ENCODE peak calls at places on chromosomes 5 and 9, in seven cellular contexts. One of them, this sample, is unnamed.

GRCh38 chr9:78325343-78325742 is 28.4 kb downstream of the PSAT1 start:
- DNase-seq in fibroblast of lung: peak; percentile 55
- DNase-seq in H4: no peak
- DNase-seq in T1000: no peak
- DNase-seq in cardiac fibroblast: peak; percentile 76
- DNase-seq in skeletal muscle cell: peak; percentile 47
- DNase-seq in mesothelial cell of epicardium: peak; percentile 43
- DNase-seq in this sample: peak; percentile 63

GRCh38 chr9:86856259-86856658 is 91.0 kb downstream of the GAS1 start:
- DNase-seq in fibroblast of lung: no peak
- DNase-seq in H4: no peak
- DNase-seq in T1000: no peak
- DNase-seq in cardiac fibroblast: no peak
- DNase-seq in skeletal muscle cell: no peak
- DNase-seq in mesothelial cell of epicardium: no peak
- DNase-seq in this sample: no peak

GRCh38 chr9:13020141-13020540 is 245.3 kb downstream of the LURAP1L start:
- DNase-seq in fibroblast of lung: no peak
- DNase-seq in H4: no peak
- DNase-seq in T1000: no peak
- DNase-seq in cardiac fibroblast: peak; percentile 40
- DNase-seq in skeletal muscle cell: no peak
- DNase-seq in mesothelial cell of epicardium: no peak
- DNase-seq in this sample: no peak

GRCh38 chr9:107422189-107422802 is 67.3 kb downstream of the KLF4 start:
- DNase-seq in fibroblast of lung: peak; percentile 45
- DNase-seq in H4: peak; percentile 83
- DNase-seq in T1000: no peak
- DNase-seq in cardiac fibroblast: peak; percentile 81
- DNase-seq in skeletal muscle cell: peak; percentile 16
- DNase-seq in mesothelial cell of epicardium: peak; percentile 70
- DNase-seq in this sample: peak; percentile 87

GRCh38 chr9:706606-707451 is 134.7 kb upstream of the DMRT1 start:
- DNase-seq in fibroblast of lung: peak; percentile 79
- DNase-seq in H4: peak; percentile 33
- DNase-seq in T1000: no peak
- DNase-seq in cardiac fibroblast: peak; percentile 82
- DNase-seq in skeletal muscle cell: peak; percentile 34
- DNase-seq in mesothelial cell of epicardium: peak; percentile 70
- DNase-seq in this sample: peak; percentile 86

GRCh38 chr5:67306997-67307580 is 110.5 kb upstream of the CD180 start:
- DNase-seq in fibroblast of lung: peak; percentile 57
- DNase-seq in H4: no peak
- DNase-seq in T1000: no peak
- DNase-seq in cardiac fibroblast: peak; percentile 55
- DNase-seq in skeletal muscle cell: no peak
- DNase-seq in mesothelial cell of epicardium: no peak
- DNase-seq in this sample: no peak

GRCh38 chr9:138076650-138077009 is 199.0 kb downstream of the CACNA1B start:
- DNase-seq in fibroblast of lung: no peak
- DNase-seq in H4: no peak
- DNase-seq in T1000: no peak
- DNase-seq in cardiac fibroblast: no peak
- DNase-seq in skeletal muscle cell: no peak
- DNase-seq in mesothelial cell of epicardium: no peak
- DNase-seq in this sample: no peak

GRCh38 chr5:170248172-170248571 is 15.4 kb downstream of the C5orf58 start:
- DNase-seq in fibroblast of lung: no peak
- DNase-seq in H4: no peak
- DNase-seq in T1000: no peak
- DNase-seq in cardiac fibroblast: no peak
- DNase-seq in skeletal muscle cell: no peak
- DNase-seq in mesothelial cell of epicardium: no peak
- DNase-seq in this sample: no peak

GRCh38 chr5:151596839-151597539 is 5.9 kb upstream of the FAT2 start:
- DNase-seq in fibroblast of lung: peak; percentile 35
- DNase-seq in H4: no peak
- DNase-seq in T1000: no peak
- DNase-seq in cardiac fibroblast: peak; percentile 11
- DNase-seq in skeletal muscle cell: no peak
- DNase-seq in mesothelial cell of epicardium: peak; percentile 60
- DNase-seq in this sample: peak; percentile 70

GRCh38 chr5:35087971-35088370 is 40.2 kb upstream of the AGXT2 start:
- DNase-seq in fibroblast of lung: peak; percentile 62
- DNase-seq in H4: no peak
- DNase-seq in T1000: no peak
- DNase-seq in cardiac fibroblast: peak; percentile 18
- DNase-seq in skeletal muscle cell: no peak
- DNase-seq in mesothelial cell of epicardium: no peak
- DNase-seq in this sample: peak; percentile 81

GRCh38 chr9:2008372-2008771 is 6.8 kb upstream of the SMARCA2 start:
- DNase-seq in fibroblast of lung: no peak
- DNase-seq in H4: no peak
- DNase-seq in T1000: no peak
- DNase-seq in cardiac fibroblast: no peak
- DNase-seq in skeletal muscle cell: no peak
- DNase-seq in mesothelial cell of epicardium: no peak
- DNase-seq in this sample: no peak

GRCh38 chr5:140821375-140822280 is at the start of gene PCDHA5:
- DNase-seq in fibroblast of lung: no peak
- DNase-seq in H4: no peak
- DNase-seq in T1000: no peak
- DNase-seq in cardiac fibroblast: peak; percentile 3
- DNase-seq in skeletal muscle cell: no peak
- DNase-seq in mesothelial cell of epicardium: no peak
- DNase-seq in this sample: no peak

GRCh38 chr5:175892401-175892800 is 21.0 kb downstream of the CPLX2 start:
- DNase-seq in fibroblast of lung: no peak
- DNase-seq in H4: no peak
- DNase-seq in T1000: no peak
- DNase-seq in cardiac fibroblast: no peak
- DNase-seq in skeletal muscle cell: no peak
- DNase-seq in mesothelial cell of epicardium: no peak
- DNase-seq in this sample: no peak

GRCh38 chr9:137286980-137287383 is 9.5 kb downstream of the TOR4A start:
- DNase-seq in fibroblast of lung: peak; percentile 52
- DNase-seq in H4: peak; percentile 63
- DNase-seq in T1000: no peak
- DNase-seq in cardiac fibroblast: peak; percentile 67
- DNase-seq in skeletal muscle cell: no peak
- DNase-seq in mesothelial cell of epicardium: no peak
- DNase-seq in this sample: peak; percentile 60

GRCh38 chr5:93887678-93888077 is 146.3 kb upstream of the POU5F2 start:
- DNase-seq in fibroblast of lung: no peak
- DNase-seq in H4: no peak
- DNase-seq in T1000: no peak
- DNase-seq in cardiac fibroblast: no peak
- DNase-seq in skeletal muscle cell: no peak
- DNase-seq in mesothelial cell of epicardium: no peak
- DNase-seq in this sample: no peak

GRCh38 chr5:151520294-151520693 is 70.8 kb downstream of the FAT2 start:
- DNase-seq in fibroblast of lung: no peak
- DNase-seq in H4: no peak
- DNase-seq in T1000: no peak
- DNase-seq in cardiac fibroblast: no peak
- DNase-seq in skeletal muscle cell: no peak
- DNase-seq in mesothelial cell of epicardium: no peak
- DNase-seq in this sample: no peak

GRCh38 chr5:140480310-140481014 is 67.0 kb upstream of the EIF4EBP3 start:
- DNase-seq in fibroblast of lung: peak; percentile 49
- DNase-seq in H4: no peak
- DNase-seq in T1000: no peak
- DNase-seq in cardiac fibroblast: peak; percentile 6
- DNase-seq in skeletal muscle cell: no peak
- DNase-seq in mesothelial cell of epicardium: no peak
- DNase-seq in this sample: peak; percentile 7

GRCh38 chr5:108472237-108472636 is 90.3 kb upstream of the FBXL17 start:
- DNase-seq in fibroblast of lung: peak; percentile 12
- DNase-seq in H4: no peak
- DNase-seq in T1000: no peak
- DNase-seq in cardiac fibroblast: no peak
- DNase-seq in skeletal muscle cell: no peak
- DNase-seq in mesothelial cell of epicardium: no peak
- DNase-seq in this sample: peak; percentile 10

GRCh38 chr9:105459329-105459728 is 11.5 kb downstream of the FSD1L start:
- DNase-seq in fibroblast of lung: no peak
- DNase-seq in H4: no peak
- DNase-seq in T1000: no peak
- DNase-seq in cardiac fibroblast: no peak
- DNase-seq in skeletal muscle cell: no peak
- DNase-seq in mesothelial cell of epicardium: no peak
- DNase-seq in this sample: no peak

GRCh38 chr9:893843-894420 is 52.4 kb downstream of the DMRT1 start:
- DNase-seq in fibroblast of lung: peak; percentile 30
- DNase-seq in H4: peak; percentile 54
- DNase-seq in T1000: peak; percentile 6
- DNase-seq in cardiac fibroblast: peak; percentile 55
- DNase-seq in skeletal muscle cell: peak; percentile 23
- DNase-seq in mesothelial cell of epicardium: peak; percentile 62
- DNase-seq in this sample: peak; percentile 74

GRCh38 chr5:168607946-168608345 is 28.8 kb upstream of the PANK3 start:
- DNase-seq in fibroblast of lung: no peak
- DNase-seq in H4: no peak
- DNase-seq in T1000: no peak
- DNase-seq in cardiac fibroblast: no peak
- DNase-seq in skeletal muscle cell: no peak
- DNase-seq in mesothelial cell of epicardium: no peak
- DNase-seq in this sample: no peak

GRCh38 chr9:132946216-132946615 is 1.8 kb upstream of the TSC1 start:
- DNase-seq in fibroblast of lung: no peak
- DNase-seq in H4: no peak
- DNase-seq in T1000: no peak
- DNase-seq in cardiac fibroblast: no peak
- DNase-seq in skeletal muscle cell: no peak
- DNase-seq in mesothelial cell of epicardium: no peak
- DNase-seq in this sample: no peak

This sample was measured in AG20443.